ENCODE peak calls at places on chromosomes 3 and 15, in six cellular contexts. One of them, this sample, is unnamed.

GRCh38 chr3:194985031-194985578 is 285.9 kb downstream of the XXYLT1 start:
- DNase-seq in EH: peak
- DNase-seq in K562: peak
- DNase-seq in endothelial cell: peak
- DNase-seq in NCI-H1417: no peak
- DNase-seq in ELR: no peak
- DNase-seq in this sample: no peak

GRCh38 chr15:67038721-67039120 is 26.7 kb upstream of the SMAD3 start:
- DNase-seq in EH: no peak
- DNase-seq in K562: no peak
- DNase-seq in endothelial cell: no peak
- DNase-seq in NCI-H1417: no peak
- DNase-seq in ELR: no peak
- DNase-seq in this sample: no peak

GRCh38 chr3:190325923-190326322 is 3.7 kb upstream of the CLDN1 start:
- DNase-seq in EH: peak
- DNase-seq in K562: no peak
- DNase-seq in endothelial cell: no peak
- DNase-seq in NCI-H1417: peak
- DNase-seq in ELR: peak
- DNase-seq in this sample: no peak

GRCh38 chr15:80339601-80340000 is 64.6 kb upstream of the ARNT2 start:
- DNase-seq in EH: no peak
- DNase-seq in K562: no peak
- DNase-seq in endothelial cell: no peak
- DNase-seq in NCI-H1417: no peak
- DNase-seq in ELR: no peak
- DNase-seq in this sample: no peak

GRCh38 chr3:186108106-186108940 is 566 bp downstream of the ETV5 start:
- DNase-seq in EH: peak
- DNase-seq in K562: peak
- DNase-seq in endothelial cell: peak
- DNase-seq in NCI-H1417: no peak
- DNase-seq in ELR: peak
- DNase-seq in this sample: peak

GRCh38 chr15:74365619-74366445 is 1.6 kb downstream of the CYP11A1 start:
- DNase-seq in EH: peak
- DNase-seq in K562: no peak
- DNase-seq in endothelial cell: peak
- DNase-seq in NCI-H1417: no peak
- DNase-seq in ELR: peak
- DNase-seq in this sample: no peak

GRCh38 chr3:39593341-39593740 is 125.9 kb downstream of the MOBP start:
- DNase-seq in EH: no peak
- DNase-seq in K562: no peak
- DNase-seq in endothelial cell: no peak
- DNase-seq in NCI-H1417: no peak
- DNase-seq in ELR: no peak
- DNase-seq in this sample: no peak

GRCh38 chr3:129688310-129688895 is 81.9 kb upstream of the PLXND1 start:
- DNase-seq in EH: peak
- DNase-seq in K562: no peak
- DNase-seq in endothelial cell: peak
- DNase-seq in NCI-H1417: peak
- DNase-seq in ELR: no peak
- DNase-seq in this sample: no peak

GRCh38 chr15:71142780-71143179 is 27.5 kb downstream of the THSD4 start:
- DNase-seq in EH: no peak
- DNase-seq in K562: no peak
- DNase-seq in endothelial cell: no peak
- DNase-seq in NCI-H1417: no peak
- DNase-seq in ELR: no peak
- DNase-seq in this sample: no peak

GRCh38 chr3:172305552-172305951 is 142.7 kb downstream of the GHSR start:
- DNase-seq in EH: peak
- DNase-seq in K562: no peak
- DNase-seq in endothelial cell: no peak
- DNase-seq in NCI-H1417: no peak
- DNase-seq in ELR: peak
- DNase-seq in this sample: no peak

GRCh38 chr3:51386159-51386851 is 1.2 kb downstream of the MANF start:
- DNase-seq in EH: no peak
- DNase-seq in K562: no peak
- DNase-seq in endothelial cell: no peak
- DNase-seq in NCI-H1417: no peak
- DNase-seq in ELR: peak
- DNase-seq in this sample: no peak

GRCh38 chr15:90598053-90598577 is 68.4 kb downstream of the CRTC3 start:
- DNase-seq in EH: peak
- DNase-seq in K562: peak
- DNase-seq in endothelial cell: no peak
- DNase-seq in NCI-H1417: no peak
- DNase-seq in ELR: peak
- DNase-seq in this sample: no peak

GRCh38 chr3:36923523-36923943 is 21.3 kb downstream of the TRANK1 start:
- DNase-seq in EH: no peak
- DNase-seq in K562: no peak
- DNase-seq in endothelial cell: no peak
- DNase-seq in NCI-H1417: no peak
- DNase-seq in ELR: peak
- DNase-seq in this sample: no peak

GRCh38 chr3:29937185-29937584 is 656.3 kb downstream of the RBMS3 start:
- DNase-seq in EH: peak
- DNase-seq in K562: no peak
- DNase-seq in endothelial cell: no peak
- DNase-seq in NCI-H1417: no peak
- DNase-seq in ELR: peak
- DNase-seq in this sample: no peak

GRCh38 chr15:58957101-58957973 is 23.9 kb upstream of the SLTM start:
- DNase-seq in EH: peak
- DNase-seq in K562: peak
- DNase-seq in endothelial cell: peak
- DNase-seq in NCI-H1417: peak
- DNase-seq in ELR: peak
- DNase-seq in this sample: peak

GRCh38 chr3:119222400-119222799 is 18.3 kb downstream of the B4GALT4 start:
- DNase-seq in EH: no peak
- DNase-seq in K562: no peak
- DNase-seq in endothelial cell: no peak
- DNase-seq in NCI-H1417: no peak
- DNase-seq in ELR: no peak
- DNase-seq in this sample: no peak

GRCh38 chr3:64290864-64291263 is 65.6 kb upstream of the PRICKLE2 start:
- DNase-seq in EH: no peak
- DNase-seq in K562: no peak
- DNase-seq in endothelial cell: no peak
- DNase-seq in NCI-H1417: no peak
- DNase-seq in ELR: no peak
- DNase-seq in this sample: no peak

This sample was measured in GM18507.